ENCODE peak calls at places on chromosomes 5 and 9, in eight cellular contexts. One of them, this sample, is unnamed.

GRCh38 chr5:158623971-158624370 is 475.7 kb downstream of the EBF1 start:
- DNase-seq in HuH-7: no peak
- DNase-seq in T-cell: no peak
- DNase-seq in nucleus accumbens: no peak
- DNase-seq in adrenal gland: no peak
- DNase-seq in Peyer's patch: no peak
- DNase-seq in NCI-H1105: no peak
- DNase-seq in activated CD4-positive, alpha-beta T cell treated with anti-CD3 and anti-CD28 coated beads for 36 hours: no peak
- DNase-seq in this sample: no peak

GRCh38 chr5:891117-891836 is 1.3 kb downstream of the BRD9 start:
- DNase-seq in NCI-H1105: no peak
- DNase-seq in adrenal gland: no peak
- DNase-seq in T-cell: no peak
- DNase-seq in activated CD4-positive, alpha-beta T cell treated with anti-CD3 and anti-CD28 coated beads for 36 hours: no peak
- DNase-seq in Peyer's patch: no peak
- DNase-seq in HuH-7: no peak
- DNase-seq in nucleus accumbens: no peak
- DNase-seq in this sample: no peak

GRCh38 chr9:19456996-19457693 is 48.3 kb downstream of the ACER2 start:
- DNase-seq in activated CD4-positive, alpha-beta T cell treated with anti-CD3 and anti-CD28 coated beads for 36 hours: peak; percentile 76
- DNase-seq in T-cell: peak; percentile 26
- DNase-seq in nucleus accumbens: peak; percentile 9
- DNase-seq in NCI-H1105: peak; percentile 36
- DNase-seq in HuH-7: peak; percentile 74
- DNase-seq in Peyer's patch: peak; percentile 87
- DNase-seq in adrenal gland: peak; percentile 76
- DNase-seq in this sample: peak; percentile 54

GRCh38 chr9:115042781-115043509 is 75.0 kb downstream of the TNC start:
- DNase-seq in activated CD4-positive, alpha-beta T cell treated with anti-CD3 and anti-CD28 coated beads for 36 hours: peak; percentile 50
- DNase-seq in Peyer's patch: no peak
- DNase-seq in NCI-H1105: no peak
- DNase-seq in nucleus accumbens: no peak
- DNase-seq in T-cell: no peak
- DNase-seq in HuH-7: no peak
- DNase-seq in adrenal gland: no peak
- DNase-seq in this sample: no peak

GRCh38 chr9:93480728-93481324 is 27.4 kb upstream of the FAM120AOS start:
- DNase-seq in NCI-H1105: no peak
- DNase-seq in HuH-7: no peak
- DNase-seq in nucleus accumbens: no peak
- DNase-seq in T-cell: no peak
- DNase-seq in Peyer's patch: no peak
- DNase-seq in adrenal gland: no peak
- DNase-seq in activated CD4-positive, alpha-beta T cell treated with anti-CD3 and anti-CD28 coated beads for 36 hours: no peak
- DNase-seq in this sample: no peak

GRCh38 chr9:24846248-24846912 is 300.7 kb upstream of the IZUMO3 start:
- DNase-seq in HuH-7: no peak
- DNase-seq in NCI-H1105: no peak
- DNase-seq in activated CD4-positive, alpha-beta T cell treated with anti-CD3 and anti-CD28 coated beads for 36 hours: no peak
- DNase-seq in T-cell: no peak
- DNase-seq in nucleus accumbens: no peak
- DNase-seq in Peyer's patch: no peak
- DNase-seq in adrenal gland: no peak
- DNase-seq in this sample: no peak

GRCh38 chr9:69433426-69433825 is 108.4 kb downstream of the ENTREP1 start:
- DNase-seq in nucleus accumbens: no peak
- DNase-seq in Peyer's patch: no peak
- DNase-seq in T-cell: no peak
- DNase-seq in adrenal gland: no peak
- DNase-seq in HuH-7: no peak
- DNase-seq in NCI-H1105: no peak
- DNase-seq in activated CD4-positive, alpha-beta T cell treated with anti-CD3 and anti-CD28 coated beads for 36 hours: no peak
- DNase-seq in this sample: peak; percentile 9

GRCh38 chr5:131198625-131199024 is 27.9 kb downstream of the LYRM7 start:
- DNase-seq in HuH-7: no peak
- DNase-seq in NCI-H1105: no peak
- DNase-seq in activated CD4-positive, alpha-beta T cell treated with anti-CD3 and anti-CD28 coated beads for 36 hours: no peak
- DNase-seq in nucleus accumbens: no peak
- DNase-seq in Peyer's patch: no peak
- DNase-seq in T-cell: no peak
- DNase-seq in adrenal gland: no peak
- DNase-seq in this sample: peak; percentile 41

GRCh38 chr9:83469722-83470121 is 68.5 kb downstream of the FRMD3 start:
- DNase-seq in activated CD4-positive, alpha-beta T cell treated with anti-CD3 and anti-CD28 coated beads for 36 hours: no peak
- DNase-seq in NCI-H1105: no peak
- DNase-seq in HuH-7: no peak
- DNase-seq in nucleus accumbens: no peak
- DNase-seq in adrenal gland: no peak
- DNase-seq in Peyer's patch: no peak
- DNase-seq in T-cell: no peak
- DNase-seq in this sample: no peak

GRCh38 chr5:21711854-21712752 is 1141.0 kb downstream of the CDH12 start:
- DNase-seq in Peyer's patch: no peak
- DNase-seq in NCI-H1105: no peak
- DNase-seq in activated CD4-positive, alpha-beta T cell treated with anti-CD3 and anti-CD28 coated beads for 36 hours: no peak
- DNase-seq in adrenal gland: no peak
- DNase-seq in nucleus accumbens: no peak
- DNase-seq in HuH-7: no peak
- DNase-seq in T-cell: no peak
- DNase-seq in this sample: no peak

GRCh38 chr5:78600656-78601452 is 47.7 kb downstream of the LHFPL2 start:
- DNase-seq in adrenal gland: no peak
- DNase-seq in T-cell: no peak
- DNase-seq in activated CD4-positive, alpha-beta T cell treated with anti-CD3 and anti-CD28 coated beads for 36 hours: no peak
- DNase-seq in HuH-7: no peak
- DNase-seq in Peyer's patch: no peak
- DNase-seq in nucleus accumbens: no peak
- DNase-seq in NCI-H1105: no peak
- DNase-seq in this sample: no peak

GRCh38 chr9:15433661-15434060 is 11.0 kb downstream of the SNAPC3 start:
- DNase-seq in NCI-H1105: no peak
- DNase-seq in HuH-7: no peak
- DNase-seq in T-cell: no peak
- DNase-seq in adrenal gland: no peak
- DNase-seq in nucleus accumbens: no peak
- DNase-seq in activated CD4-positive, alpha-beta T cell treated with anti-CD3 and anti-CD28 coated beads for 36 hours: no peak
- DNase-seq in Peyer's patch: no peak
- DNase-seq in this sample: no peak

GRCh38 chr9:517993-518392 is 303.3 kb downstream of the DOCK8 start:
- DNase-seq in Peyer's patch: no peak
- DNase-seq in activated CD4-positive, alpha-beta T cell treated with anti-CD3 and anti-CD28 coated beads for 36 hours: no peak
- DNase-seq in nucleus accumbens: no peak
- DNase-seq in adrenal gland: no peak
- DNase-seq in HuH-7: no peak
- DNase-seq in NCI-H1105: no peak
- DNase-seq in T-cell: no peak
- DNase-seq in this sample: no peak

GRCh38 chr5:543755-544674 is 19.8 kb upstream of the SLC9A3 start:
- DNase-seq in HuH-7: no peak
- DNase-seq in T-cell: peak; percentile 42
- DNase-seq in adrenal gland: no peak
- DNase-seq in NCI-H1105: no peak
- DNase-seq in activated CD4-positive, alpha-beta T cell treated with anti-CD3 and anti-CD28 coated beads for 36 hours: peak; percentile 73
- DNase-seq in Peyer's patch: peak; percentile 79
- DNase-seq in nucleus accumbens: no peak
- DNase-seq in this sample: no peak

GRCh38 chr5:147904110-147904509 is 2.2 kb downstream of the C5orf46 start:
- DNase-seq in activated CD4-positive, alpha-beta T cell treated with anti-CD3 and anti-CD28 coated beads for 36 hours: no peak
- DNase-seq in NCI-H1105: no peak
- DNase-seq in T-cell: no peak
- DNase-seq in adrenal gland: no peak
- DNase-seq in Peyer's patch: no peak
- DNase-seq in HuH-7: no peak
- DNase-seq in nucleus accumbens: no peak
- DNase-seq in this sample: no peak

GRCh38 chr5:118698774-118699173 is 289.6 kb downstream of the DTWD2 start:
- DNase-seq in Peyer's patch: no peak
- DNase-seq in adrenal gland: no peak
- DNase-seq in nucleus accumbens: no peak
- DNase-seq in T-cell: no peak
- DNase-seq in activated CD4-positive, alpha-beta T cell treated with anti-CD3 and anti-CD28 coated beads for 36 hours: no peak
- DNase-seq in HuH-7: no peak
- DNase-seq in NCI-H1105: no peak
- DNase-seq in this sample: no peak

GRCh38 chr5:151077419-151077818 is 3.4 kb downstream of the TNIP1 start:
- DNase-seq in T-cell: no peak
- DNase-seq in nucleus accumbens: no peak
- DNase-seq in adrenal gland: no peak
- DNase-seq in activated CD4-positive, alpha-beta T cell treated with anti-CD3 and anti-CD28 coated beads for 36 hours: no peak
- DNase-seq in Peyer's patch: no peak
- DNase-seq in NCI-H1105: no peak
- DNase-seq in HuH-7: no peak
- DNase-seq in this sample: no peak

GRCh38 chr5:158139161-158139560 is 280.2 kb upstream of the CLINT1 start:
- DNase-seq in T-cell: no peak
- DNase-seq in HuH-7: no peak
- DNase-seq in NCI-H1105: no peak
- DNase-seq in Peyer's patch: no peak
- DNase-seq in activated CD4-positive, alpha-beta T cell treated with anti-CD3 and anti-CD28 coated beads for 36 hours: no peak
- DNase-seq in nucleus accumbens: no peak
- DNase-seq in adrenal gland: no peak
- DNase-seq in this sample: no peak

GRCh38 chr9:84463272-84463671 is 122.7 kb upstream of the SLC28A3 start:
- DNase-seq in activated CD4-positive, alpha-beta T cell treated with anti-CD3 and anti-CD28 coated beads for 36 hours: no peak
- DNase-seq in NCI-H1105: no peak
- DNase-seq in Peyer's patch: no peak
- DNase-seq in adrenal gland: no peak
- DNase-seq in nucleus accumbens: no peak
- DNase-seq in T-cell: no peak
- DNase-seq in HuH-7: no peak
- DNase-seq in this sample: no peak

GRCh38 chr5:97163360-97163764 is 19.7 kb downstream of the RIOK2 start:
- DNase-seq in Peyer's patch: no peak
- DNase-seq in T-cell: no peak
- DNase-seq in NCI-H1105: no peak
- DNase-seq in HuH-7: no peak
- DNase-seq in activated CD4-positive, alpha-beta T cell treated with anti-CD3 and anti-CD28 coated beads for 36 hours: no peak
- DNase-seq in nucleus accumbens: no peak
- DNase-seq in adrenal gland: no peak
- DNase-seq in this sample: no peak

GRCh38 chr9:122005597-122005996 is 87.5 kb downstream of the TTLL11 start:
- DNase-seq in Peyer's patch: no peak
- DNase-seq in HuH-7: peak; percentile 46
- DNase-seq in T-cell: no peak
- DNase-seq in nucleus accumbens: no peak
- DNase-seq in adrenal gland: no peak
- DNase-seq in NCI-H1105: no peak
- DNase-seq in activated CD4-positive, alpha-beta T cell treated with anti-CD3 and anti-CD28 coated beads for 36 hours: no peak
- DNase-seq in this sample: no peak

GRCh38 chr5:135635471-135635870 is 56.7 kb upstream of the CXCL14 start:
- DNase-seq in adrenal gland: no peak
- DNase-seq in T-cell: no peak
- DNase-seq in NCI-H1105: no peak
- DNase-seq in activated CD4-positive, alpha-beta T cell treated with anti-CD3 and anti-CD28 coated beads for 36 hours: no peak
- DNase-seq in HuH-7: no peak
- DNase-seq in Peyer's patch: no peak
- DNase-seq in nucleus accumbens: no peak
- DNase-seq in this sample: no peak

GRCh38 chr5:78630047-78630446 is 18.5 kb downstream of the LHFPL2 start:
- DNase-seq in activated CD4-positive, alpha-beta T cell treated with anti-CD3 and anti-CD28 coated beads for 36 hours: no peak
- DNase-seq in T-cell: no peak
- DNase-seq in Peyer's patch: no peak
- DNase-seq in adrenal gland: no peak
- DNase-seq in nucleus accumbens: no peak
- DNase-seq in HuH-7: no peak
- DNase-seq in NCI-H1105: no peak
- DNase-seq in this sample: no peak